ENCODE peak calls at places on chromosomes 6 and 20, in ten cellular contexts. One of them, this sample, is unnamed.

GRCh38 chr20:21433329-21433890 is 36.1 kb upstream of the NKX2-4 start:
- DNase-seq in choroid plexus epithelial cell: peak
- DNase-seq in OCI-LY7: no peak
- DNase-seq in pancreas: no peak
- DNase-seq in osteoblast: peak
- DNase-seq in colonic mucosa: no peak
- DNase-seq in ovary: no peak
- DNase-seq in foreskin fibroblast: peak
- DNase-seq in fibroblast of the aortic adventitia: peak
- DNase-seq in cardiac fibroblast: peak
- DNase-seq in this sample: peak

GRCh38 chr6:151179321-151179720 is 60.4 kb upstream of the AKAP12 start:
- DNase-seq in choroid plexus epithelial cell: peak
- DNase-seq in ovary: no peak
- DNase-seq in pancreas: no peak
- DNase-seq in fibroblast of the aortic adventitia: peak
- DNase-seq in foreskin fibroblast: peak
- DNase-seq in colonic mucosa: no peak
- DNase-seq in OCI-LY7: no peak
- DNase-seq in cardiac fibroblast: peak
- DNase-seq in osteoblast: peak
- DNase-seq in this sample: peak

GRCh38 chr20:20446001-20446400 is 78.1 kb downstream of the INSM1 start:
- DNase-seq in foreskin fibroblast: no peak
- DNase-seq in choroid plexus epithelial cell: no peak
- DNase-seq in ovary: no peak
- DNase-seq in fibroblast of the aortic adventitia: no peak
- DNase-seq in OCI-LY7: no peak
- DNase-seq in cardiac fibroblast: no peak
- DNase-seq in osteoblast: no peak
- DNase-seq in colonic mucosa: no peak
- DNase-seq in pancreas: no peak
- DNase-seq in this sample: no peak

GRCh38 chr6:143529095-143529494 is 17.6 kb upstream of the FUCA2 start:
- DNase-seq in foreskin fibroblast: no peak
- DNase-seq in cardiac fibroblast: no peak
- DNase-seq in pancreas: no peak
- DNase-seq in osteoblast: no peak
- DNase-seq in OCI-LY7: no peak
- DNase-seq in ovary: no peak
- DNase-seq in fibroblast of the aortic adventitia: no peak
- DNase-seq in choroid plexus epithelial cell: peak
- DNase-seq in colonic mucosa: no peak
- DNase-seq in this sample: no peak

GRCh38 chr6:36906539-36906938 is 20.8 kb downstream of the C6orf89 start:
- DNase-seq in osteoblast: no peak
- DNase-seq in ovary: no peak
- DNase-seq in fibroblast of the aortic adventitia: peak
- DNase-seq in choroid plexus epithelial cell: no peak
- DNase-seq in cardiac fibroblast: no peak
- DNase-seq in OCI-LY7: no peak
- DNase-seq in colonic mucosa: no peak
- DNase-seq in foreskin fibroblast: no peak
- DNase-seq in pancreas: peak
- DNase-seq in this sample: no peak

GRCh38 chr6:132708002-132708401 is 5.9 kb downstream of the VNN1 start:
- DNase-seq in pancreas: no peak
- DNase-seq in ovary: no peak
- DNase-seq in choroid plexus epithelial cell: no peak
- DNase-seq in OCI-LY7: no peak
- DNase-seq in foreskin fibroblast: no peak
- DNase-seq in colonic mucosa: no peak
- DNase-seq in fibroblast of the aortic adventitia: no peak
- DNase-seq in cardiac fibroblast: no peak
- DNase-seq in osteoblast: no peak
- DNase-seq in this sample: no peak

GRCh38 chr6:85192186-85192585 is 257.7 kb upstream of the NT5E start:
- DNase-seq in choroid plexus epithelial cell: peak
- DNase-seq in OCI-LY7: no peak
- DNase-seq in colonic mucosa: no peak
- DNase-seq in foreskin fibroblast: peak
- DNase-seq in pancreas: no peak
- DNase-seq in cardiac fibroblast: peak
- DNase-seq in osteoblast: peak
- DNase-seq in fibroblast of the aortic adventitia: peak
- DNase-seq in ovary: no peak
- DNase-seq in this sample: no peak

GRCh38 chr6:126811307-126811706 is 307.2 kb upstream of the RSPO3 start:
- DNase-seq in fibroblast of the aortic adventitia: peak
- DNase-seq in OCI-LY7: no peak
- DNase-seq in foreskin fibroblast: peak
- DNase-seq in colonic mucosa: no peak
- DNase-seq in cardiac fibroblast: peak
- DNase-seq in ovary: no peak
- DNase-seq in osteoblast: no peak
- DNase-seq in pancreas: no peak
- DNase-seq in choroid plexus epithelial cell: peak
- DNase-seq in this sample: peak

GRCh38 chr20:35318502-35319157 is 26.4 kb upstream of the FAM83C start:
- DNase-seq in pancreas: peak
- DNase-seq in colonic mucosa: peak
- DNase-seq in osteoblast: peak
- DNase-seq in ovary: no peak
- DNase-seq in cardiac fibroblast: peak
- DNase-seq in fibroblast of the aortic adventitia: peak
- DNase-seq in choroid plexus epithelial cell: peak
- DNase-seq in OCI-LY7: no peak
- DNase-seq in foreskin fibroblast: peak
- DNase-seq in this sample: peak

GRCh38 chr6:145587342-145587741 is 148.0 kb downstream of the EPM2A start:
- DNase-seq in fibroblast of the aortic adventitia: no peak
- DNase-seq in choroid plexus epithelial cell: peak
- DNase-seq in pancreas: no peak
- DNase-seq in osteoblast: no peak
- DNase-seq in ovary: no peak
- DNase-seq in colonic mucosa: no peak
- DNase-seq in OCI-LY7: no peak
- DNase-seq in cardiac fibroblast: no peak
- DNase-seq in foreskin fibroblast: no peak
- DNase-seq in this sample: peak

GRCh38 chr20:39878809-39879208 is 810.2 kb downstream of the MAFB start:
- DNase-seq in OCI-LY7: no peak
- DNase-seq in osteoblast: no peak
- DNase-seq in colonic mucosa: no peak
- DNase-seq in choroid plexus epithelial cell: peak
- DNase-seq in cardiac fibroblast: no peak
- DNase-seq in foreskin fibroblast: no peak
- DNase-seq in pancreas: no peak
- DNase-seq in fibroblast of the aortic adventitia: no peak
- DNase-seq in ovary: no peak
- DNase-seq in this sample: peak

GRCh38 chr6:129853996-129854711 is 7.0 kb downstream of the TMEM244 start:
- DNase-seq in choroid plexus epithelial cell: peak
- DNase-seq in osteoblast: peak
- DNase-seq in colonic mucosa: no peak
- DNase-seq in ovary: no peak
- DNase-seq in OCI-LY7: no peak
- DNase-seq in pancreas: no peak
- DNase-seq in fibroblast of the aortic adventitia: peak
- DNase-seq in foreskin fibroblast: peak
- DNase-seq in cardiac fibroblast: no peak
- DNase-seq in this sample: no peak

GRCh38 chr20:2332711-2333110 is 36.9 kb downstream of the TGM3 start:
- DNase-seq in cardiac fibroblast: no peak
- DNase-seq in pancreas: no peak
- DNase-seq in choroid plexus epithelial cell: no peak
- DNase-seq in colonic mucosa: no peak
- DNase-seq in OCI-LY7: no peak
- DNase-seq in ovary: no peak
- DNase-seq in osteoblast: no peak
- DNase-seq in fibroblast of the aortic adventitia: no peak
- DNase-seq in foreskin fibroblast: no peak
- DNase-seq in this sample: no peak

GRCh38 chr6:156662025-156662445 is 115.1 kb upstream of the ARID1B start:
- DNase-seq in colonic mucosa: peak
- DNase-seq in foreskin fibroblast: peak
- DNase-seq in fibroblast of the aortic adventitia: peak
- DNase-seq in choroid plexus epithelial cell: no peak
- DNase-seq in pancreas: peak
- DNase-seq in cardiac fibroblast: peak
- DNase-seq in ovary: no peak
- DNase-seq in OCI-LY7: peak
- DNase-seq in osteoblast: no peak
- DNase-seq in this sample: peak

GRCh38 chr20:21262812-21263211 is 40.3 kb upstream of the XRN2 start:
- DNase-seq in ovary: no peak
- DNase-seq in colonic mucosa: no peak
- DNase-seq in cardiac fibroblast: no peak
- DNase-seq in osteoblast: no peak
- DNase-seq in choroid plexus epithelial cell: no peak
- DNase-seq in foreskin fibroblast: no peak
- DNase-seq in OCI-LY7: no peak
- DNase-seq in pancreas: no peak
- DNase-seq in fibroblast of the aortic adventitia: peak
- DNase-seq in this sample: no peak

GRCh38 chr6:16659471-16660156 is 101.6 kb downstream of the ATXN1 start:
- DNase-seq in choroid plexus epithelial cell: no peak
- DNase-seq in foreskin fibroblast: no peak
- DNase-seq in osteoblast: no peak
- DNase-seq in colonic mucosa: no peak
- DNase-seq in cardiac fibroblast: no peak
- DNase-seq in ovary: no peak
- DNase-seq in OCI-LY7: no peak
- DNase-seq in pancreas: no peak
- DNase-seq in fibroblast of the aortic adventitia: peak
- DNase-seq in this sample: peak

GRCh38 chr6:23414204-23414501 is 711.9 kb upstream of the NRSN1 start:
- DNase-seq in choroid plexus epithelial cell: peak
- DNase-seq in OCI-LY7: no peak
- DNase-seq in ovary: no peak
- DNase-seq in pancreas: no peak
- DNase-seq in osteoblast: peak
- DNase-seq in fibroblast of the aortic adventitia: peak
- DNase-seq in colonic mucosa: no peak
- DNase-seq in foreskin fibroblast: no peak
- DNase-seq in cardiac fibroblast: peak
- DNase-seq in this sample: peak

DNA sequence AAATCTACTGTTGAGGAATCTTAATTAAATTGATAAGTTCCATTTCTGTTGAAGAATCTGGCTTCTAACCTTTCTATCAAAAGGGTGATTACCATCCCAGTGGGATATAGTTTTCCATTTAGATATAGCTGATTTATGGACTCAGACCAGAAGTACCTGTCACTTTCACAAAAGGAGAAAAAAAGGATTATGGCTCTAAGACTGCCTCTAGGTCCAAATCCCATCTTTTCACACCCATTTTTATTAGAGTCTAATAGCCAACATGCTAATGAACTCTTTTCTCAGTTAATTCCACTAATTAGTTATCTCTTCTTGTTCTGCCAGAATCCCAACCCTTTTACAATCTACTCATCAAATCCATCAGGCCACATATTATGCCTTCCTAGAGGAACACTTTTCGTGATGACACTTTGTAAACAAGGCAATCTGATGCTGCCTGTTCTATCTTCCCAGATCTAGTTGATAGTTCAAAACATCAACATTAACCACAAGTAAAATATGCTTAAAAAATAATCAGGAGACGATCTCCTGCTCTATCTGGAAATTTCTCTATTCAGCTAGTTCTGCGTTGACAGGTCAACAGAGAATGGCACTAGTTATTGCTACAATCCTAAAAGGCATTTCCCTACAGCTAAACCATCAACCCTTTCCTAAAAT is 2.2 kb downstream of the B4GALT5 start:
- DNase-seq in osteoblast: no peak
- DNase-seq in ovary: no peak
- DNase-seq in fibroblast of the aortic adventitia: no peak
- DNase-seq in pancreas: no peak
- DNase-seq in colonic mucosa: no peak
- DNase-seq in choroid plexus epithelial cell: no peak
- DNase-seq in cardiac fibroblast: no peak
- DNase-seq in foreskin fibroblast: no peak
- DNase-seq in OCI-LY7: no peak
- DNase-seq in this sample: no peak
- TF ChIP-seq CTCF in osteoblast: no peak
- TF ChIP-seq CTCF in ovary: no peak
- TF ChIP-seq CTCF in fibroblast of the aortic adventitia: no peak
- TF ChIP-seq CTCF in pancreas: no peak
- TF ChIP-seq CTCF in colonic mucosa: no peak
- TF ChIP-seq CTCF in choroid plexus epithelial cell: no peak
- TF ChIP-seq CTCF in cardiac fibroblast: no peak
- TF ChIP-seq CTCF in foreskin fibroblast: no peak
- TF ChIP-seq CTCF in OCI-LY7: no peak
- TF ChIP-seq CTCF in this sample: no peak

DNA sequence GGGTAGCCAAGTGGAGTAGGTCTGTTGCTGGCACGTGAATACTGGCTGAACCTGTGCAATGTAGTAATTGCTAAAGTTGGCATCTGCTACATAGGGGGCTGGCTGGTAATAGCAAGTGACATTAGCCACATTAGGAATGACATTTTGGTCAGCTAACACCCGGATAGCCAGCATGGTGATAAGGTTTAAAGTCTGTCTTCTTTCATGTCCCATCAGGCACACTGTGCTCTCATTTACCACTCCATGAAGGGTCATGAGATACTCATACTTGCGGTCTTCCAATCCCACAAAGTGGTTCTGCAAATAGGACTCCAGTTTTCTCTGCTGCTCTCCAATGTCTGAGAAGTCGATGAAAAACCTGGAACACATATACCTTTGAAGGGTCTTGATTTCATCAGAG is 2.8 kb downstream of the TENT5A start:
- DNase-seq in choroid plexus epithelial cell: no peak
- DNase-seq in fibroblast of the aortic adventitia: peak
- DNase-seq in ovary: no peak
- DNase-seq in osteoblast: no peak
- DNase-seq in cardiac fibroblast: peak
- DNase-seq in foreskin fibroblast: no peak
- DNase-seq in colonic mucosa: no peak
- DNase-seq in pancreas: no peak
- DNase-seq in OCI-LY7: no peak
- DNase-seq in this sample: peak
- H3K4me3 ChIP-seq in choroid plexus epithelial cell: peak
- H3K4me3 ChIP-seq in fibroblast of the aortic adventitia: peak
- H3K4me3 ChIP-seq in ovary: peak
- H3K4me3 ChIP-seq in osteoblast: peak
- H3K4me3 ChIP-seq in cardiac fibroblast: peak
- H3K4me3 ChIP-seq in foreskin fibroblast: peak
- H3K4me3 ChIP-seq in colonic mucosa: peak
- H3K4me3 ChIP-seq in pancreas: peak
- H3K4me3 ChIP-seq in OCI-LY7: no peak
- H3K4me3 ChIP-seq in this sample: peak

GRCh38 chr6:141675957-141676356 is 456.8 kb upstream of the GJE1 start:
- DNase-seq in choroid plexus epithelial cell: peak
- DNase-seq in cardiac fibroblast: peak
- DNase-seq in pancreas: no peak
- DNase-seq in foreskin fibroblast: no peak
- DNase-seq in ovary: no peak
- DNase-seq in fibroblast of the aortic adventitia: peak
- DNase-seq in osteoblast: no peak
- DNase-seq in colonic mucosa: no peak
- DNase-seq in OCI-LY7: no peak
- DNase-seq in this sample: no peak
- TF ChIP-seq CTCF in choroid plexus epithelial cell: peak
- TF ChIP-seq CTCF in cardiac fibroblast: peak
- TF ChIP-seq CTCF in pancreas: no peak
- TF ChIP-seq CTCF in foreskin fibroblast: peak
- TF ChIP-seq CTCF in ovary: no peak
- TF ChIP-seq CTCF in fibroblast of the aortic adventitia: peak
- TF ChIP-seq CTCF in osteoblast: peak
- TF ChIP-seq CTCF in colonic mucosa: no peak
- TF ChIP-seq CTCF in OCI-LY7: peak
- TF ChIP-seq CTCF in this sample: peak

GRCh38 chr6:44219815-44220784 is 3.3 kb upstream of the SLC29A1 start:
- DNase-seq in osteoblast: no peak
- DNase-seq in choroid plexus epithelial cell: no peak
- DNase-seq in fibroblast of the aortic adventitia: no peak
- DNase-seq in foreskin fibroblast: no peak
- DNase-seq in pancreas: no peak
- DNase-seq in OCI-LY7: no peak
- DNase-seq in ovary: no peak
- DNase-seq in colonic mucosa: no peak
- DNase-seq in cardiac fibroblast: no peak
- DNase-seq in this sample: no peak
- H3K4me3 ChIP-seq in osteoblast: peak
- H3K4me3 ChIP-seq in choroid plexus epithelial cell: no peak
- H3K4me3 ChIP-seq in fibroblast of the aortic adventitia: peak
- H3K4me3 ChIP-seq in foreskin fibroblast: peak
- H3K4me3 ChIP-seq in pancreas: peak
- H3K4me3 ChIP-seq in OCI-LY7: peak
- H3K4me3 ChIP-seq in ovary: peak
- H3K4me3 ChIP-seq in colonic mucosa: peak
- H3K4me3 ChIP-seq in cardiac fibroblast: peak
- H3K4me3 ChIP-seq in this sample: peak